ENCODE peak calls at places on chromosomes 7 and 10, in six cellular contexts. F is SJSA1, A is lower lobe of right lung, K is HCT116, C is DND-41, Z is brain microvascular endothelial cell. N is an unnamed sample.

GRCh38 chr10:87928996-87929395 is 65.6 kb downstream of the PTEN start:
- DNase-seq in F (no peak), A (no peak), K (no peak), C (no peak), Z (no peak), N (no peak)

GRCh38 chr7:98745722-98746318 is 124.0 kb downstream of the TMEM130 start:
- DNase-seq in F (peak; percentile 50), A (peak; percentile 79), K (peak; percentile 57), C (peak; percentile 71), Z (peak; percentile 23), N (peak; percentile 87)

GRCh38 chr10:69906425-69906824 is 104.7 kb downstream of the COL13A1 start:
- DNase-seq in F (no peak), A (no peak), K (no peak), C (no peak), Z (no peak), N (no peak)

GRCh38 chr7:19079066-19079465 is 38.4 kb downstream of the TWIST1 start:
- DNase-seq in F (peak; percentile 55), A (no peak), K (peak; percentile 12), C (no peak), Z (peak; percentile 18), N (no peak)

GRCh38 chr10:70829543-70829942 is 13.8 kb downstream of the SGPL1 start:
- DNase-seq in F (no peak), A (no peak), K (no peak), C (no peak), Z (no peak), N (no peak)

GRCh38 chr7:84394219-84394618 is 199.6 kb upstream of the SEMA3A start:
- DNase-seq in F (no peak), A (no peak), K (no peak), C (no peak), Z (no peak), N (no peak)

GRCh38 chr10:84075226-84076046 is 63.9 kb upstream of the GHITM start:
- DNase-seq in F (no peak), A (no peak), K (no peak), C (no peak), Z (no peak), N (no peak)

GRCh38 chr7:95469850-95470249 is 15.9 kb upstream of the ASB4 start:
- DNase-seq in F (no peak), A (no peak), K (no peak), C (peak; percentile 22), Z (no peak), N (no peak)

DNA sequence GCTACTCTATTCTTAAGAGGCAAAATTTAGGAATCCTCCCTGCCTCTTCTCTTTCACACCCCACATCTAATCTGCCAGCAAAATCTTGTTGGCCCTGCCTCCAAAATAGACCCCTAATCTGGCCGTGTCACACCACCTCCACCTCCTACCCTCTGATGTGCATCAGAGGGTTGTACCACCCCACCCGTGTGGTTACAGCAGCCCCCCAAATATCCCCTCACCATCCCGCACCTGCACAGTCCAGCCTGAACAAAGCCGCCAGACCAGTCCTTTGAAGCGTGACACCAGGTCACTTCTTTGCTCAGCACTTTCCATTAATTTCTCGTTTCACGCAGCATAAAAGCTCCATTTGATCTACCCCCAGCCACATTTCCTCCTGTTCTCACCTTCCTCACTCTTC is 789 bp upstream of the XPNPEP1 start:
- DNase-seq in F (no peak), A (no peak), K (no peak), C (no peak), Z (no peak), N (no peak)
- H3K4me3 ChIP-seq in F (no peak overlapping the region), A (peak overlapping the region; percentile 89), K (no peak overlapping the region), C (peak overlapping the region; percentile 91), Z (no peak overlapping the region), N (no peak overlapping the region)

GRCh38 chr10:86207226-86207625 is 159.4 kb downstream of the GRID1 start:
- DNase-seq in F (no peak), A (no peak), K (no peak), C (no peak), Z (no peak), N (no peak)
- H3K27ac ChIP-seq in F (no peak overlapping the region), A (no peak overlapping the region), K (no peak overlapping the region), C (no peak overlapping the region), Z (no peak overlapping the region), N (no peak overlapping the region)

DNA sequence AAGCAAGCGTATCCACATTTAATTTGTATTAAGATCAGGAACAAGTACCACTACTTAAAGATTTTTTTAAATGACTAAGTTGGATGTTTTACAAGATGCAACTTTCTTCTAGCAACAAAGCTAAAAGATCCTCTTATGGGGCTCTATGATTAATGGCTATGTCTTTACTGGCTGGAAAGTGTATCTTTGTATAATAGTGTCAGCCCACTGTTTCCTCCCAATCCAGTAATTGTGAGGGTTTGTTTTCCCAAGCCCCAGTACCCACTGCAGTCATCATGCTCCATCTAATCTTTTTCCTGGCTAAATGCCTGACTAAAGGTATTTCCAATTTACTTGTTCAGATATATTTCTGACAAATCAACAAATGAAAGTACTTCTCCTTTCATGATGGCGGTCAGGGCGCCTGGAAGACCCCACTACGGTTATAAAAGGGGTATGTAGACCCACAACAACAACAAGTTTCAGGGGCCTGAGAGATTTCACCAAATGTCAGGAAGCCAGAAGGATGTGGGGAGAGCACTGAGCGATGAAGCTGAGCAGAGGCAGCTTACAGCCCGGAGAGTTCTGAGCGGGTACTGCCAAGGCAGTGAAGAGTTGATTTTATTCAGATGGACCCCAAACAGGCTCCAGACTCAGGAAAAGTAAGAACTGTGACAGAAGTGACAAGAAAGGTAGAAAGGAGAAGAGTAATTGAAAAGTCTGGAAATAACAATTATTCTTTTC is 222.6 kb upstream of the KLF14 start:
- DNase-seq in F (no peak), A (no peak), K (no peak), C (no peak), Z (no peak), N (no peak)
- H3K36me3 ChIP-seq in F (peaks cover 58% of the 10 kb centered on the region), A (peaks cover 32% of the 10 kb centered on the region), K (peaks cover 25% of the 10 kb centered on the region), C (peaks cover 65% of the 10 kb centered on the region), Z (no peaks in the 10 kb centered on the region), N (no peaks in the 10 kb centered on the region)

GRCh38 chr7:50854247-50854646 is 71.6 kb upstream of the GRB10 start:
- DNase-seq in F (no peak), A (no peak), K (no peak), C (no peak), Z (no peak), N (no peak)
- H3K4me3 ChIP-seq in F (no peak overlapping the region), A (no peak overlapping the region), K (no peak overlapping the region), C (no peak overlapping the region), Z (no peak overlapping the region), N (no peak overlapping the region)

GRCh38 chr7:4661871-4662270 is 20.2 kb upstream of the FOXK1 start:
- DNase-seq in F (no peak), A (no peak), K (no peak), C (no peak), Z (peak; percentile 30), N (no peak)
- H3K27ac ChIP-seq in F (no peak overlapping the region), A (no peak overlapping the region), K (no peak overlapping the region), C (no peak overlapping the region), Z (no peak overlapping the region), N (no peak overlapping the region)

GRCh38 chr7:143878884-143879283 is 23.1 kb downstream of the TCAF1 start:
- DNase-seq in F (no peak), A (no peak), K (no peak), C (no peak), Z (no peak), N (no peak)
- H3K36me3 ChIP-seq in F (peaks cover 25% of the 10 kb centered on the region), A (peaks cover 20% of the 10 kb centered on the region), K (no peaks in the 10 kb centered on the region), C (peaks cover 30% of the 10 kb centered on the region), Z (peaks cover 15% of the 10 kb centered on the region), N (peaks cover 20% of the 10 kb centered on the region)

DNA sequence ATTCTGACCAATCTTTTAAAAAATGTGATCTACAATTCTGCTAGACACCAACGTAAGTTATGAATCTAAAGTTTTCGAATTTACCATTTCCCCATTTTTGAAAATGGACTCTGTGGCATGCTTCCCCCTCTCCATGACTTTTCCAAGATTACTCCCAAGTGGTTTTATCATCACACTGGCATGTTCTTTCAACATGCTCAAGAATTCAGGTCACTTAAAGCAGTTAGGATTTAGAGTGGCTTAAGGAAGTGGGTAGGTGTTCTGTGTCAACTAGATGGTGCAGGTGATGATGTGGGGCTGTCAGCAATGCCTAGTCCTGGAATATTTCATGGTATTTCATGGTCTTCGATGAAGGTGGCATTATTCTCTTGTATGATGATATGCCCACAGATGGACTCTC is 164.0 kb upstream of the ASAH2 start:
- DNase-seq in F (no peak), A (no peak), K (no peak), C (no peak), Z (no peak), N (no peak)
- H3K4me3 ChIP-seq in F (no peak overlapping the region), A (peak overlapping the region; percentile 73), K (no peak overlapping the region), C (no peak overlapping the region), Z (no peak overlapping the region), N (no peak overlapping the region)

GRCh38 chr10:66258693-66259092 is 667.1 kb upstream of the LRRTM3 start:
- DNase-seq in F (no peak), A (no peak), K (no peak), C (no peak), Z (no peak), N (no peak)
- H3K27ac ChIP-seq in F (no peak overlapping the region), A (no peak overlapping the region), K (no peak overlapping the region), C (no peak overlapping the region), Z (no peak overlapping the region), N (no peak overlapping the region)

DNA sequence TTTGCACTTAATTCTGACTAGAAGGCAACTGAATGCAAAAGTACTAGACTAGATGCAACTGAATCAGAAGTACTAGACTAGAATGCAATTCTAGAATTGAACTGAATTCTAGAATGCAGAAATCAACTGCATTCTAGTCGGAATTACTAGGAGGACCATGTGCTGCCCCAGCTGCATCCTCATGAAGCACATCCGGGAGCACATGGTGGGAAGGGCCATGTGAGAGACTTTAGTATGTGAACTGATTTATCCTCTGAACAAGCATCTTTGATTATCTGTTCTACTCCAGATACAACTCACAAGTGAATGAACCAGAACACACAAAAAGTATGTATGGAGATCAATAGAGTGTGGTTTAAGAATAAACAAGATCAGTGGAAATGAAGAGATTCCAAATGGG is 115.1 kb downstream of the GALNT11 start:
- DNase-seq in F (no peak), A (no peak), K (no peak), C (no peak), Z (no peak), N (no peak)
- H3K36me3 ChIP-seq in F (peaks cover 65% of the 10 kb centered on the region), A (peaks cover 100% of the 10 kb centered on the region), K (peaks cover 16% of the 10 kb centered on the region), C (peaks cover 88% of the 10 kb centered on the region), Z (peaks cover 38% of the 10 kb centered on the region), N (peaks cover 92% of the 10 kb centered on the region)

N was measured in Peyer's patch.